ENCODE peak calls at places on chromosome 19, in nine cellular contexts. C is Karpas-422; S is left cardiac atrium; H is NCI-H2029 treated with DMSO at 0.1 percent for 48 hours; Q is substantia nigra; W is right lobe of liver; J is left ventricle myocardium superior; P is trophoblast cell; F is activated naive CD8-positive, alpha-beta T cell treated with anti-CD3 and anti-CD28 coated beads for 36 hours. L is an unnamed sample.

GRCh38 chr19:3184847-3185481 is 766 bp upstream of the NCLN start:
- DNase-seq in Q (peak), C (no peak), P (no peak), W (peak), J (peak), F (peak), S (peak), H (peak), L (peak)

GRCh38 chr19:45474191-45474940 is 6.6 kb downstream of the FOSB start:
- DNase-seq in F (no peak), J (no peak), P (peak), H (no peak), S (no peak), Q (no peak), C (no peak), W (no peak), L (no peak)

GRCh38 chr19:54319049-54319448 is 6.1 kb upstream of the LILRA5 start:
- DNase-seq in Q (no peak), F (no peak), H (no peak), P (no peak), C (peak), J (no peak), S (no peak), W (no peak), L (no peak)

GRCh38 chr19:53908106-53908932 is 759 bp upstream of the CACNG7 start:
- DNase-seq in J (peak), S (peak), C (peak), W (no peak), P (peak), Q (peak), F (peak), H (no peak), L (no peak)

GRCh38 chr19:45016388-45017314 is 15.4 kb downstream of the RELB start:
- DNase-seq in W (peak), Q (peak), P (peak), S (peak), H (peak), F (peak), C (peak), J (peak), L (no peak)

GRCh38 chr19:39631178-39631577 is 24.5 kb upstream of the LGALS16 start:
- DNase-seq in Q (no peak), S (no peak), F (no peak), W (no peak), P (peak), H (no peak), C (no peak), J (no peak), L (no peak)

GRCh38 chr19:47447470-47448359 is 24.0 kb downstream of the SLC8A2 start:
- DNase-seq in Q (no peak), S (peak), W (peak), H (no peak), P (no peak), C (peak), F (peak), J (peak), L (no peak)

GRCh38 chr19:1265611-1266115 is 3.5 kb upstream of the CIRBP start:
- DNase-seq in Q (no peak), S (peak), P (peak), J (peak), H (no peak), C (no peak), F (peak), W (peak), L (no peak)

GRCh38 chr19:55441319-55441691 is 1.8 kb downstream of the SHISA7 start:
- DNase-seq in J (no peak), H (no peak), W (no peak), F (no peak), P (no peak), S (no peak), C (no peak), Q (no peak), L (no peak)

GRCh38 chr19:10191347-10191746 is 3.4 kb downstream of the DNMT1 start:
- DNase-seq in H (peak), P (no peak), W (peak), J (no peak), F (no peak), C (no peak), Q (no peak), S (peak), L (no peak)

GRCh38 chr19:45881082-45881908 is 4.6 kb downstream of the IRF2BP1 start:
- DNase-seq in S (no peak), C (no peak), P (no peak), J (no peak), W (no peak), Q (no peak), H (no peak), F (no peak), L (no peak)

GRCh38 chr19:30450945-30451344 is 78.8 kb downstream of the ZNF536 start:
- DNase-seq in C (no peak), F (no peak), S (no peak), J (peak), W (no peak), Q (no peak), H (no peak), P (no peak), L (no peak)

GRCh38 chr19:41548954-41549688 is 26.8 kb upstream of the CEACAM21 start:
- DNase-seq in H (no peak), Q (no peak), W (no peak), J (no peak), S (peak), P (no peak), F (peak), C (no peak), L (no peak)

GRCh38 chr19:50204811-50205675 is 1.6 kb downstream of the MYH14 start:
- DNase-seq in H (peak), Q (no peak), C (no peak), P (no peak), S (peak), W (peak), F (peak), J (peak), L (peak)

GRCh38 chr19:40599331-40600085 is 1.7 kb upstream of the LTBP4 start:
- DNase-seq in Q (no peak), F (no peak), P (no peak), W (no peak), S (no peak), J (no peak), H (no peak), C (no peak), L (no peak)

GRCh38 chr19:58154287-58154678 is 3.7 kb upstream of the ZNF329 start:
- DNase-seq in C (no peak), J (peak), H (no peak), W (peak), P (peak), Q (no peak), F (peak), S (peak), L (no peak)

GRCh38 chr19:39563408-39563807 is 23.4 kb upstream of the EID2 start:
- DNase-seq in H (peak), Q (no peak), C (no peak), J (no peak), P (no peak), S (no peak), F (no peak), W (no peak), L (no peak)

GRCh38 chr19:20247016-20247683 is 80.1 kb downstream of the ZNF486 start:
- DNase-seq in F (no peak), Q (peak), C (peak), S (no peak), H (no peak), J (peak), W (no peak), P (peak), L (no peak)

GRCh38 chr19:55053735-55054134 is 9.2 kb downstream of the RDH13 start:
- DNase-seq in S (no peak), Q (no peak), F (no peak), J (no peak), C (no peak), W (no peak), H (no peak), P (no peak), L (no peak)

GRCh38 chr19:16363133-16363851 is 38.7 kb downstream of the KLF2 start:
- DNase-seq in S (no peak), C (no peak), J (peak), Q (no peak), W (peak), F (no peak), P (no peak), H (peak), L (no peak)

GRCh38 chr19:44741841-44742352 is 6.6 kb upstream of the BCL3 start:
- DNase-seq in P (peak), J (peak), Q (peak), S (peak), C (no peak), H (peak), F (no peak), W (peak), L (peak)

L was measured in cardiac septum.